ENCODE peak calls at places on chromosome 9, in seven cellular contexts. One of them, this sample, is unnamed.

GRCh38 chr9:109906766-109907382 is 126.9 kb downstream of the PALM2AKAP2 start:
- DNase-seq in lower leg skin: no peak
- DNase-seq in prostate gland: no peak
- DNase-seq in A549: no peak
- DNase-seq in H1: no peak
- DNase-seq in right lobe of liver: no peak
- DNase-seq in transverse colon: no peak
- DNase-seq in this sample: no peak

GRCh38 chr9:106717686-106718085 is 145.3 kb upstream of the ZNF462 start:
- DNase-seq in lower leg skin: no peak
- DNase-seq in prostate gland: no peak
- DNase-seq in A549: peak
- DNase-seq in H1: no peak
- DNase-seq in right lobe of liver: no peak
- DNase-seq in transverse colon: no peak
- DNase-seq in this sample: no peak

GRCh38 chr9:93684161-93684765 is 107.9 kb downstream of the PHF2 start:
- DNase-seq in lower leg skin: peak
- DNase-seq in prostate gland: peak
- DNase-seq in A549: no peak
- DNase-seq in H1: no peak
- DNase-seq in right lobe of liver: no peak
- DNase-seq in transverse colon: no peak
- DNase-seq in this sample: peak

GRCh38 chr9:114811301-114811700 is 5.5 kb upstream of the TNFSF15 start:
- DNase-seq in lower leg skin: no peak
- DNase-seq in prostate gland: peak
- DNase-seq in A549: no peak
- DNase-seq in H1: no peak
- DNase-seq in right lobe of liver: no peak
- DNase-seq in transverse colon: no peak
- DNase-seq in this sample: no peak

GRCh38 chr9:77215874-77216273 is 38.5 kb downstream of the VPS13A start:
- DNase-seq in lower leg skin: no peak
- DNase-seq in prostate gland: no peak
- DNase-seq in A549: peak
- DNase-seq in H1: no peak
- DNase-seq in right lobe of liver: no peak
- DNase-seq in transverse colon: no peak
- DNase-seq in this sample: no peak

GRCh38 chr9:127154390-127155191 is 32.2 kb upstream of the ANGPTL2 start:
- DNase-seq in lower leg skin: peak
- DNase-seq in prostate gland: no peak
- DNase-seq in A549: no peak
- DNase-seq in H1: no peak
- DNase-seq in right lobe of liver: no peak
- DNase-seq in transverse colon: peak
- DNase-seq in this sample: peak

GRCh38 chr9:68552700-68553099 is 12.0 kb upstream of the TMEM252 start:
- DNase-seq in lower leg skin: no peak
- DNase-seq in prostate gland: no peak
- DNase-seq in A549: peak
- DNase-seq in H1: no peak
- DNase-seq in right lobe of liver: no peak
- DNase-seq in transverse colon: no peak
- DNase-seq in this sample: no peak

GRCh38 chr9:126756876-126757415 is 47.9 kb upstream of the ZBTB43 start:
- DNase-seq in lower leg skin: peak
- DNase-seq in prostate gland: no peak
- DNase-seq in A549: no peak
- DNase-seq in H1: no peak
- DNase-seq in right lobe of liver: no peak
- DNase-seq in transverse colon: no peak
- DNase-seq in this sample: no peak

GRCh38 chr9:6444108-6444507 is 31.1 kb downstream of the UHRF2 start:
- DNase-seq in lower leg skin: no peak
- DNase-seq in prostate gland: no peak
- DNase-seq in A549: no peak
- DNase-seq in H1: no peak
- DNase-seq in right lobe of liver: no peak
- DNase-seq in transverse colon: no peak
- DNase-seq in this sample: no peak

GRCh38 chr9:124769451-124770358 is 1.4 kb downstream of the NR6A1 start:
- DNase-seq in lower leg skin: peak
- DNase-seq in prostate gland: peak
- DNase-seq in A549: peak
- DNase-seq in H1: no peak
- DNase-seq in right lobe of liver: peak
- DNase-seq in transverse colon: peak
- DNase-seq in this sample: no peak

GRCh38 chr9:92545002-92545510 is 9.3 kb upstream of the ECM2 start:
- DNase-seq in lower leg skin: no peak
- DNase-seq in prostate gland: no peak
- DNase-seq in A549: no peak
- DNase-seq in H1: no peak
- DNase-seq in right lobe of liver: no peak
- DNase-seq in transverse colon: no peak
- DNase-seq in this sample: no peak

GRCh38 chr9:88826651-88827245 is 164.5 kb upstream of the S1PR3 start:
- DNase-seq in lower leg skin: no peak
- DNase-seq in prostate gland: no peak
- DNase-seq in A549: no peak
- DNase-seq in H1: no peak
- DNase-seq in right lobe of liver: no peak
- DNase-seq in transverse colon: no peak
- DNase-seq in this sample: no peak

DNA sequence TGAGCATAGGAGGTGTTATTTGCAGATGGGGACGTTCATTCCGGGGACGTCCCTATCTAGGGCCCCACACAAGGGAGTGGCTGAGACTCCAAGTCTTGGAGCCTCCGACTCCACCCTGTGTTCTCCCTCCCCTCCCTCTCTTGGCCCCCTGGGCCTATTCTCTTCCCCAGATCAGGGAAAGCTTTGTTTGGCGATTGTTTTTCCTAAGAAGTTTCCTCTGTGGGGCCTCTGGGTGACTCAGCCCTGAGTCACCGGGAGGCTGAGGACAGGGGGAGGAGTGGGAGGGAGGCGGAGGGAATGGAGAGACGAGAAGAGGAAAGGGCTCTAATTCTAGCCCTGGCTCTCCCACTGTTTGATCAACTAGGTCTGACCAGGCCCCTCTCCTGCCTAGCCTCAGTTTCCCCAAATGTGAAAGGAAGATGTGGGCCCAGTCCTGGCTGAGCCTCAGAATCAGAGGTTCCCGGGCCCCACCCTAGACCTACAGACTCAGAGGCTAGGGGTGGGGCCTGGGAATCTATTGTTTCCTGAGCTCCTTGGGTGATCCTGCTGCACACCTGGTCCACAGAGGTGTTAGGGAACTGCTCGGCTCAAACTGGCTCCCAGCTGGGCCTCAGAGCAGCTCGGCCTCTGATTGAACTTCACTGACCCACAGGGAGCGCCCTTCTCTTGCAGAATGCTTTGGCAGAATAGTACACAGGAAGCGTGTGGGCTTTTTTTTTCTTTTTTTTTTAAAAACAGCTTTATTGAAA is 19.2 kb downstream of the GSN start:
- DNase-seq in lower leg skin: peak
- DNase-seq in prostate gland: peak
- DNase-seq in A549: peak
- DNase-seq in H1: peak
- DNase-seq in right lobe of liver: no peak
- DNase-seq in transverse colon: peak
- DNase-seq in this sample: peak
- TF ChIP-seq POLR2A in lower leg skin: no peak
- TF ChIP-seq POLR2A in prostate gland: peak
- TF ChIP-seq POLR2A in A549: no peak
- TF ChIP-seq POLR2A in H1: no peak
- TF ChIP-seq POLR2A in right lobe of liver: no peak
- TF ChIP-seq POLR2A in transverse colon: peak
- TF ChIP-seq POLR2A in this sample: no peak

GRCh38 chr9:130186839-130187522 is 14.8 kb downstream of the NCS1 start:
- DNase-seq in lower leg skin: no peak
- DNase-seq in prostate gland: no peak
- DNase-seq in A549: peak
- DNase-seq in H1: peak
- DNase-seq in right lobe of liver: no peak
- DNase-seq in transverse colon: peak
- DNase-seq in this sample: no peak
- TF ChIP-seq POLR2A in lower leg skin: no peak
- TF ChIP-seq POLR2A in prostate gland: peak
- TF ChIP-seq POLR2A in A549: no peak
- TF ChIP-seq POLR2A in H1: no peak
- TF ChIP-seq POLR2A in right lobe of liver: no peak
- TF ChIP-seq POLR2A in transverse colon: peak
- TF ChIP-seq POLR2A in this sample: no peak

DNA sequence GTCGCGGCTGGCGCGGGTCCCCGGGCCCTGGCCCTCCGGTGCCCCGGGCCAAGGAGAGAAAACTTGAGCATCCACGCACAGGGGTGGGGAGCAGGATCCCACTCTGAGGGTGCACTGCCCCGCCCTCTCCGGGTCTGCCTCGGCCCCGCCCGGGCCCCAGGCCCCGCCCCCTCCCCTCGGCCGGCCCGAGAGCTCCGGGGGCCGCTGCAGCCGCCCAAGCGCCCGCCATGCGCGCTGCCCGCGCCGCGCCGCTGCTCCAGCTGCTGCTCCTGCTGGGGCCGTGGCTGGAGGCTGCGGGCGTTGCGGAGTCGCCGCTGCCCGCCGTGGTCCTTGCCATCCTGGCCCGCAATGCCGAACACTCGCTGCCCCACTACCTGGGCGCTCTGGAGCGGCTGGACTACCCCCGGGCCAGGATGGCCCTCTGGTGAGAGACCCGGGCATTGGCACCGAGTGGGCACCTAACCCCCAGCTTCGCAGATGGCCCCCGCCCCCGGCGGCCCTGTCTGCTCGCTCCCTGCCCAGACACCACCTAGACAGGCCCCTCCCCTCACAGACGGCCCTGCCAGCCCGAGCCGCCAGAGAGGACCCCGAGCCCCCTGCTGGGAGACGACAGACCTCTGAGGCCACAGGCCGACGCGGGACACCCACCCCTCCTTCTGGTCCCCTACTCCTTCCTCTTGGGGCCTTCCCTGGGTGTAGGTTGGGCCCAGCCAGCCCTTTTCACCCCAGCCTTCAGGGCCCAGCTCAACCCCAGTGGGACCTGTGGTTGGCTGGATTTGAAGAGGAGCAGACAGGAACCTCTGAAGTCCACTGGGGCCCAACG is at the start of gene CERCAM:
- DNase-seq in lower leg skin: peak
- DNase-seq in prostate gland: peak
- DNase-seq in A549: peak
- DNase-seq in H1: no peak
- DNase-seq in right lobe of liver: no peak
- DNase-seq in transverse colon: peak
- DNase-seq in this sample: peak
- TF ChIP-seq POLR2A in lower leg skin: no peak
- TF ChIP-seq POLR2A in prostate gland: no peak
- TF ChIP-seq POLR2A in A549: peak
- TF ChIP-seq POLR2A in H1: no peak
- TF ChIP-seq POLR2A in right lobe of liver: no peak
- TF ChIP-seq POLR2A in transverse colon: no peak
- TF ChIP-seq POLR2A in this sample: no peak

GRCh38 chr9:99072040-99072394 is 32.9 kb upstream of the TGFBR1 start:
- DNase-seq in lower leg skin: no peak
- DNase-seq in prostate gland: no peak
- DNase-seq in A549: no peak
- DNase-seq in H1: no peak
- DNase-seq in right lobe of liver: no peak
- DNase-seq in transverse colon: no peak
- DNase-seq in this sample: no peak
- TF ChIP-seq POLR2A in lower leg skin: no peak
- TF ChIP-seq POLR2A in prostate gland: no peak
- TF ChIP-seq POLR2A in A549: no peak
- TF ChIP-seq POLR2A in H1: no peak
- TF ChIP-seq POLR2A in right lobe of liver: no peak
- TF ChIP-seq POLR2A in transverse colon: no peak
- TF ChIP-seq POLR2A in this sample: no peak